ENCODE peak calls at places on chromosomes 4 and X, in nine cellular contexts. One of them, this sample, is unnamed.

GRCh38 chrX:50812995-50813842 is 775 bp downstream of the SHROOM4 start:
- DNase-seq in midbrain: no peak
- DNase-seq in fibroblast of the aortic adventitia: peak; percentile 16
- DNase-seq in activated T-cell treated with anti-CD3 and anti-CD28 coated beads for 48 hours: no peak
- DNase-seq in stimulated activated CD4-positive, alpha-beta T cell treated with anti-CD3 and anti-CD28 coated beads, Interleukin-4, amount 100 ng/mL, for 48 hours: no peak
- DNase-seq in activated T-helper 2 cell treated with anti-CD3 and anti-CD28 coated beads, Interferon-gamma antibody, Interleukin-2, Interleukin-4, amounts not matched to agents 10 μg/mL and 5 μg/mL and 100 μg/mL, durations not matched to agents 14 hours and 24 hours and 36 hours: no peak
- DNase-seq in retina: peak; percentile 73
- DNase-seq in mucosa of gallbladder: peak; percentile 11
- DNase-seq in transverse colon: peak; percentile 25
- DNase-seq in this sample: no peak

GRCh38 chrX:55488559-55489314 is 911 bp downstream of the USP51 start:
- DNase-seq in mucosa of gallbladder: peak; percentile 61
- DNase-seq in transverse colon: peak; percentile 60
- DNase-seq in midbrain: peak; percentile 71
- DNase-seq in stimulated activated CD4-positive, alpha-beta T cell treated with anti-CD3 and anti-CD28 coated beads, Interleukin-4, amount 100 ng/mL, for 48 hours: peak; percentile 24
- DNase-seq in activated T-helper 2 cell treated with anti-CD3 and anti-CD28 coated beads, Interferon-gamma antibody, Interleukin-2, Interleukin-4, amounts not matched to agents 10 μg/mL and 5 μg/mL and 100 μg/mL, durations not matched to agents 14 hours and 24 hours and 36 hours: peak; percentile 57
- DNase-seq in retina: peak; percentile 89
- DNase-seq in fibroblast of the aortic adventitia: peak; percentile 19
- DNase-seq in activated T-cell treated with anti-CD3 and anti-CD28 coated beads for 48 hours: peak; percentile 29
- DNase-seq in this sample: peak; percentile 3

GRCh38 chrX:40086569-40087335 is 11.0 kb downstream of the BCOR start:
- DNase-seq in fibroblast of the aortic adventitia: no peak
- DNase-seq in retina: peak; percentile 61
- DNase-seq in activated T-helper 2 cell treated with anti-CD3 and anti-CD28 coated beads, Interferon-gamma antibody, Interleukin-2, Interleukin-4, amounts not matched to agents 10 μg/mL and 5 μg/mL and 100 μg/mL, durations not matched to agents 14 hours and 24 hours and 36 hours: no peak
- DNase-seq in transverse colon: no peak
- DNase-seq in mucosa of gallbladder: no peak
- DNase-seq in midbrain: peak; percentile 79
- DNase-seq in stimulated activated CD4-positive, alpha-beta T cell treated with anti-CD3 and anti-CD28 coated beads, Interleukin-4, amount 100 ng/mL, for 48 hours: no peak
- DNase-seq in activated T-cell treated with anti-CD3 and anti-CD28 coated beads for 48 hours: no peak
- DNase-seq in this sample: no peak

GRCh38 chr4:169621754-169622481 is 1.5 kb downstream of the CLCN3 start:
- DNase-seq in fibroblast of the aortic adventitia: no peak
- DNase-seq in stimulated activated CD4-positive, alpha-beta T cell treated with anti-CD3 and anti-CD28 coated beads, Interleukin-4, amount 100 ng/mL, for 48 hours: no peak
- DNase-seq in midbrain: no peak
- DNase-seq in mucosa of gallbladder: no peak
- DNase-seq in transverse colon: no peak
- DNase-seq in activated T-cell treated with anti-CD3 and anti-CD28 coated beads for 48 hours: no peak
- DNase-seq in retina: no peak
- DNase-seq in activated T-helper 2 cell treated with anti-CD3 and anti-CD28 coated beads, Interferon-gamma antibody, Interleukin-2, Interleukin-4, amounts not matched to agents 10 μg/mL and 5 μg/mL and 100 μg/mL, durations not matched to agents 14 hours and 24 hours and 36 hours: no peak
- DNase-seq in this sample: no peak

GRCh38 chr4:144906181-144906895 is 191.7 kb downstream of the ANAPC10 start:
- DNase-seq in retina: no peak
- DNase-seq in mucosa of gallbladder: no peak
- DNase-seq in midbrain: no peak
- DNase-seq in stimulated activated CD4-positive, alpha-beta T cell treated with anti-CD3 and anti-CD28 coated beads, Interleukin-4, amount 100 ng/mL, for 48 hours: no peak
- DNase-seq in activated T-cell treated with anti-CD3 and anti-CD28 coated beads for 48 hours: no peak
- DNase-seq in activated T-helper 2 cell treated with anti-CD3 and anti-CD28 coated beads, Interferon-gamma antibody, Interleukin-2, Interleukin-4, amounts not matched to agents 10 μg/mL and 5 μg/mL and 100 μg/mL, durations not matched to agents 14 hours and 24 hours and 36 hours: no peak
- DNase-seq in transverse colon: no peak
- DNase-seq in fibroblast of the aortic adventitia: peak; percentile 60
- DNase-seq in this sample: no peak

GRCh38 chr4:94558392-94558920 is 106.7 kb downstream of the PDLIM5 start:
- DNase-seq in stimulated activated CD4-positive, alpha-beta T cell treated with anti-CD3 and anti-CD28 coated beads, Interleukin-4, amount 100 ng/mL, for 48 hours: no peak
- DNase-seq in fibroblast of the aortic adventitia: no peak
- DNase-seq in mucosa of gallbladder: no peak
- DNase-seq in retina: no peak
- DNase-seq in activated T-cell treated with anti-CD3 and anti-CD28 coated beads for 48 hours: no peak
- DNase-seq in transverse colon: no peak
- DNase-seq in activated T-helper 2 cell treated with anti-CD3 and anti-CD28 coated beads, Interferon-gamma antibody, Interleukin-2, Interleukin-4, amounts not matched to agents 10 μg/mL and 5 μg/mL and 100 μg/mL, durations not matched to agents 14 hours and 24 hours and 36 hours: no peak
- DNase-seq in midbrain: no peak
- DNase-seq in this sample: no peak

GRCh38 chrX:7262551-7262950 is 114.6 kb upstream of the PUDP start:
- DNase-seq in activated T-cell treated with anti-CD3 and anti-CD28 coated beads for 48 hours: no peak
- DNase-seq in mucosa of gallbladder: no peak
- DNase-seq in transverse colon: no peak
- DNase-seq in fibroblast of the aortic adventitia: no peak
- DNase-seq in retina: no peak
- DNase-seq in midbrain: no peak
- DNase-seq in activated T-helper 2 cell treated with anti-CD3 and anti-CD28 coated beads, Interferon-gamma antibody, Interleukin-2, Interleukin-4, amounts not matched to agents 10 μg/mL and 5 μg/mL and 100 μg/mL, durations not matched to agents 14 hours and 24 hours and 36 hours: no peak
- DNase-seq in stimulated activated CD4-positive, alpha-beta T cell treated with anti-CD3 and anti-CD28 coated beads, Interleukin-4, amount 100 ng/mL, for 48 hours: no peak
- DNase-seq in this sample: no peak

GRCh38 chr4:60482921-60483351 is 717.2 kb upstream of the ADGRL3 start:
- DNase-seq in retina: no peak
- DNase-seq in mucosa of gallbladder: no peak
- DNase-seq in activated T-helper 2 cell treated with anti-CD3 and anti-CD28 coated beads, Interferon-gamma antibody, Interleukin-2, Interleukin-4, amounts not matched to agents 10 μg/mL and 5 μg/mL and 100 μg/mL, durations not matched to agents 14 hours and 24 hours and 36 hours: no peak
- DNase-seq in midbrain: no peak
- DNase-seq in activated T-cell treated with anti-CD3 and anti-CD28 coated beads for 48 hours: no peak
- DNase-seq in stimulated activated CD4-positive, alpha-beta T cell treated with anti-CD3 and anti-CD28 coated beads, Interleukin-4, amount 100 ng/mL, for 48 hours: no peak
- DNase-seq in transverse colon: no peak
- DNase-seq in fibroblast of the aortic adventitia: no peak
- DNase-seq in this sample: no peak

GRCh38 chr4:73593631-73594241 is 26.5 kb downstream of the RASSF6 start:
- DNase-seq in retina: no peak
- DNase-seq in fibroblast of the aortic adventitia: peak; percentile 66
- DNase-seq in activated T-cell treated with anti-CD3 and anti-CD28 coated beads for 48 hours: no peak
- DNase-seq in transverse colon: no peak
- DNase-seq in midbrain: peak; percentile 9
- DNase-seq in stimulated activated CD4-positive, alpha-beta T cell treated with anti-CD3 and anti-CD28 coated beads, Interleukin-4, amount 100 ng/mL, for 48 hours: no peak
- DNase-seq in mucosa of gallbladder: no peak
- DNase-seq in activated T-helper 2 cell treated with anti-CD3 and anti-CD28 coated beads, Interferon-gamma antibody, Interleukin-2, Interleukin-4, amounts not matched to agents 10 μg/mL and 5 μg/mL and 100 μg/mL, durations not matched to agents 14 hours and 24 hours and 36 hours: no peak
- DNase-seq in this sample: no peak

GRCh38 chrX:118883994-118884393 is 60.4 kb downstream of the ZCCHC12 start:
- DNase-seq in fibroblast of the aortic adventitia: no peak
- DNase-seq in retina: no peak
- DNase-seq in mucosa of gallbladder: no peak
- DNase-seq in transverse colon: no peak
- DNase-seq in activated T-helper 2 cell treated with anti-CD3 and anti-CD28 coated beads, Interferon-gamma antibody, Interleukin-2, Interleukin-4, amounts not matched to agents 10 μg/mL and 5 μg/mL and 100 μg/mL, durations not matched to agents 14 hours and 24 hours and 36 hours: no peak
- DNase-seq in stimulated activated CD4-positive, alpha-beta T cell treated with anti-CD3 and anti-CD28 coated beads, Interleukin-4, amount 100 ng/mL, for 48 hours: no peak
- DNase-seq in activated T-cell treated with anti-CD3 and anti-CD28 coated beads for 48 hours: no peak
- DNase-seq in midbrain: no peak
- DNase-seq in this sample: no peak

GRCh38 chrX:81174286-81174685 is 27.4 kb downstream of the HMGN5 start:
- DNase-seq in stimulated activated CD4-positive, alpha-beta T cell treated with anti-CD3 and anti-CD28 coated beads, Interleukin-4, amount 100 ng/mL, for 48 hours: no peak
- DNase-seq in retina: no peak
- DNase-seq in fibroblast of the aortic adventitia: peak; percentile 51
- DNase-seq in mucosa of gallbladder: no peak
- DNase-seq in activated T-helper 2 cell treated with anti-CD3 and anti-CD28 coated beads, Interferon-gamma antibody, Interleukin-2, Interleukin-4, amounts not matched to agents 10 μg/mL and 5 μg/mL and 100 μg/mL, durations not matched to agents 14 hours and 24 hours and 36 hours: no peak
- DNase-seq in activated T-cell treated with anti-CD3 and anti-CD28 coated beads for 48 hours: no peak
- DNase-seq in transverse colon: no peak
- DNase-seq in midbrain: peak; percentile 1
- DNase-seq in this sample: no peak

GRCh38 chrX:133375558-133376340 is 39.5 kb downstream of the GPC4 start:
- DNase-seq in stimulated activated CD4-positive, alpha-beta T cell treated with anti-CD3 and anti-CD28 coated beads, Interleukin-4, amount 100 ng/mL, for 48 hours: no peak
- DNase-seq in activated T-helper 2 cell treated with anti-CD3 and anti-CD28 coated beads, Interferon-gamma antibody, Interleukin-2, Interleukin-4, amounts not matched to agents 10 μg/mL and 5 μg/mL and 100 μg/mL, durations not matched to agents 14 hours and 24 hours and 36 hours: no peak
- DNase-seq in midbrain: peak; percentile 16
- DNase-seq in retina: no peak
- DNase-seq in fibroblast of the aortic adventitia: no peak
- DNase-seq in mucosa of gallbladder: no peak
- DNase-seq in transverse colon: peak; percentile 15
- DNase-seq in activated T-cell treated with anti-CD3 and anti-CD28 coated beads for 48 hours: no peak
- DNase-seq in this sample: no peak

GRCh38 chr4:14095881-14096280 is 468.4 kb upstream of the BOD1L1 start:
- DNase-seq in fibroblast of the aortic adventitia: peak; percentile 32
- DNase-seq in transverse colon: no peak
- DNase-seq in activated T-helper 2 cell treated with anti-CD3 and anti-CD28 coated beads, Interferon-gamma antibody, Interleukin-2, Interleukin-4, amounts not matched to agents 10 μg/mL and 5 μg/mL and 100 μg/mL, durations not matched to agents 14 hours and 24 hours and 36 hours: no peak
- DNase-seq in stimulated activated CD4-positive, alpha-beta T cell treated with anti-CD3 and anti-CD28 coated beads, Interleukin-4, amount 100 ng/mL, for 48 hours: no peak
- DNase-seq in mucosa of gallbladder: no peak
- DNase-seq in midbrain: no peak
- DNase-seq in activated T-cell treated with anti-CD3 and anti-CD28 coated beads for 48 hours: no peak
- DNase-seq in retina: no peak
- DNase-seq in this sample: no peak

GRCh38 chr4:25092139-25092538 is 61.4 kb upstream of the LGI2 start:
- DNase-seq in stimulated activated CD4-positive, alpha-beta T cell treated with anti-CD3 and anti-CD28 coated beads, Interleukin-4, amount 100 ng/mL, for 48 hours: no peak
- DNase-seq in fibroblast of the aortic adventitia: no peak
- DNase-seq in midbrain: no peak
- DNase-seq in activated T-helper 2 cell treated with anti-CD3 and anti-CD28 coated beads, Interferon-gamma antibody, Interleukin-2, Interleukin-4, amounts not matched to agents 10 μg/mL and 5 μg/mL and 100 μg/mL, durations not matched to agents 14 hours and 24 hours and 36 hours: no peak
- DNase-seq in mucosa of gallbladder: no peak
- DNase-seq in activated T-cell treated with anti-CD3 and anti-CD28 coated beads for 48 hours: no peak
- DNase-seq in retina: peak; percentile 27
- DNase-seq in transverse colon: no peak
- DNase-seq in this sample: no peak

GRCh38 chr4:139777757-139778156 is 112.1 kb downstream of the MGST2 start:
- DNase-seq in transverse colon: no peak
- DNase-seq in fibroblast of the aortic adventitia: no peak
- DNase-seq in activated T-helper 2 cell treated with anti-CD3 and anti-CD28 coated beads, Interferon-gamma antibody, Interleukin-2, Interleukin-4, amounts not matched to agents 10 μg/mL and 5 μg/mL and 100 μg/mL, durations not matched to agents 14 hours and 24 hours and 36 hours: no peak
- DNase-seq in midbrain: no peak
- DNase-seq in mucosa of gallbladder: no peak
- DNase-seq in stimulated activated CD4-positive, alpha-beta T cell treated with anti-CD3 and anti-CD28 coated beads, Interleukin-4, amount 100 ng/mL, for 48 hours: no peak
- DNase-seq in retina: no peak
- DNase-seq in activated T-cell treated with anti-CD3 and anti-CD28 coated beads for 48 hours: no peak
- DNase-seq in this sample: no peak

GRCh38 chr4:78989697-78990270 is 50.5 kb upstream of the PAQR3 start:
- DNase-seq in retina: no peak
- DNase-seq in mucosa of gallbladder: no peak
- DNase-seq in activated T-cell treated with anti-CD3 and anti-CD28 coated beads for 48 hours: no peak
- DNase-seq in fibroblast of the aortic adventitia: no peak
- DNase-seq in activated T-helper 2 cell treated with anti-CD3 and anti-CD28 coated beads, Interferon-gamma antibody, Interleukin-2, Interleukin-4, amounts not matched to agents 10 μg/mL and 5 μg/mL and 100 μg/mL, durations not matched to agents 14 hours and 24 hours and 36 hours: no peak
- DNase-seq in transverse colon: no peak
- DNase-seq in midbrain: no peak
- DNase-seq in stimulated activated CD4-positive, alpha-beta T cell treated with anti-CD3 and anti-CD28 coated beads, Interleukin-4, amount 100 ng/mL, for 48 hours: no peak
- DNase-seq in this sample: no peak

GRCh38 chr4:147829401-147830101 is 97.7 kb downstream of the ARHGAP10 start:
- DNase-seq in activated T-helper 2 cell treated with anti-CD3 and anti-CD28 coated beads, Interferon-gamma antibody, Interleukin-2, Interleukin-4, amounts not matched to agents 10 μg/mL and 5 μg/mL and 100 μg/mL, durations not matched to agents 14 hours and 24 hours and 36 hours: no peak
- DNase-seq in retina: no peak
- DNase-seq in mucosa of gallbladder: peak; percentile 69
- DNase-seq in midbrain: no peak
- DNase-seq in fibroblast of the aortic adventitia: peak; percentile 46
- DNase-seq in stimulated activated CD4-positive, alpha-beta T cell treated with anti-CD3 and anti-CD28 coated beads, Interleukin-4, amount 100 ng/mL, for 48 hours: no peak
- DNase-seq in activated T-cell treated with anti-CD3 and anti-CD28 coated beads for 48 hours: no peak
- DNase-seq in transverse colon: peak; percentile 49
- DNase-seq in this sample: no peak

GRCh38 chr4:6275351-6275750 is 5.7 kb downstream of the WFS1 start:
- DNase-seq in midbrain: no peak
- DNase-seq in stimulated activated CD4-positive, alpha-beta T cell treated with anti-CD3 and anti-CD28 coated beads, Interleukin-4, amount 100 ng/mL, for 48 hours: no peak
- DNase-seq in mucosa of gallbladder: no peak
- DNase-seq in transverse colon: no peak
- DNase-seq in retina: no peak
- DNase-seq in activated T-helper 2 cell treated with anti-CD3 and anti-CD28 coated beads, Interferon-gamma antibody, Interleukin-2, Interleukin-4, amounts not matched to agents 10 μg/mL and 5 μg/mL and 100 μg/mL, durations not matched to agents 14 hours and 24 hours and 36 hours: no peak
- DNase-seq in activated T-cell treated with anti-CD3 and anti-CD28 coated beads for 48 hours: no peak
- DNase-seq in fibroblast of the aortic adventitia: no peak
- DNase-seq in this sample: no peak

GRCh38 chrX:46044486-46044885 is 500.7 kb downstream of the ZNF674 start:
- DNase-seq in midbrain: no peak
- DNase-seq in activated T-helper 2 cell treated with anti-CD3 and anti-CD28 coated beads, Interferon-gamma antibody, Interleukin-2, Interleukin-4, amounts not matched to agents 10 μg/mL and 5 μg/mL and 100 μg/mL, durations not matched to agents 14 hours and 24 hours and 36 hours: no peak
- DNase-seq in fibroblast of the aortic adventitia: peak; percentile 4
- DNase-seq in stimulated activated CD4-positive, alpha-beta T cell treated with anti-CD3 and anti-CD28 coated beads, Interleukin-4, amount 100 ng/mL, for 48 hours: no peak
- DNase-seq in transverse colon: no peak
- DNase-seq in mucosa of gallbladder: no peak
- DNase-seq in activated T-cell treated with anti-CD3 and anti-CD28 coated beads for 48 hours: no peak
- DNase-seq in retina: no peak
- DNase-seq in this sample: no peak

This sample was measured in HS-27A.